ENCODE peak calls at places on chromosomes 1 and 21, in six cellular contexts. F, R, E, B, W and C are unnamed samples. For H3K4me1, the result is how much of the 10 kb centered on the place peaks cover.

GRCh38 chr1:158998781-158999161 is 10.9 kb upstream of the IFI16 start:
- DNase-seq in W (no peak), E (peak), B (peak), F (peak), R (peak), C (peak)

GRCh38 chr1:219967361-219967760 is 39.0 kb upstream of the SLC30A10 start:
- DNase-seq in E (no peak), B (no peak), F (no peak), R (no peak), W (no peak), C (no peak)

GRCh38 chr21:36513430-36513829 is 33.5 kb upstream of the CLDN14 start:
- DNase-seq in R (no peak), F (no peak), W (no peak), E (no peak), B (no peak), C (no peak)

GRCh38 chr1:6357243-6357929 is 36.2 kb downstream of the ACOT7 start:
- DNase-seq in W (no peak), F (no peak), B (no peak), E (no peak), R (no peak), C (no peak)

GRCh38 chr1:156664949-156665411 is 12.2 kb downstream of the NES start:
- DNase-seq in R (peak), F (no peak), W (peak), E (peak), B (peak), C (no peak)

GRCh38 chr1:226044514-226045132 is 17.9 kb upstream of the H3-3A start:
- DNase-seq in E (no peak), W (no peak), B (no peak), R (no peak), F (no peak), C (no peak)

GRCh38 chr21:25834376-25834775 is 99.6 kb downstream of the GABPA start:
- DNase-seq in R (no peak), E (no peak), W (no peak), B (no peak), F (peak), C (no peak)

GRCh38 chr1:40606160-40606559 is 59.3 kb downstream of the RIMS3 start:
- DNase-seq in B (no peak), F (no peak), E (no peak), R (no peak), W (no peak), C (no peak)

GRCh38 chr1:208909011-208909410 is 664.8 kb upstream of the PLXNA2 start:
- DNase-seq in R (no peak), W (no peak), B (no peak), F (no peak), E (no peak), C (no peak)

GRCh38 chr1:215076312-215076711 is 6.2 kb upstream of the KCNK2 start:
- DNase-seq in R (peak), F (peak), W (no peak), B (no peak), E (no peak), C (peak)

GRCh38 chr1:146049436-146049835 is 27.9 kb upstream of the HJV start:
- DNase-seq in E (no peak), B (no peak), W (no peak), F (no peak), R (no peak), C (no peak)

GRCh38 chr21:31347435-31348032 is 3.5 kb upstream of the TIAM1 start:
- DNase-seq in B (no peak), F (no peak), E (no peak), W (no peak), R (peak), C (peak)

GRCh38 chr1:236774926-236775325 is 20.2 kb upstream of the MTR start:
- DNase-seq in R (peak), F (no peak), B (no peak), W (no peak), E (no peak), C (no peak)

GRCh38 chr1:26960625-26960966 is 328 bp upstream of the KDF1 start:
- DNase-seq in B (no peak), R (no peak), E (no peak), W (no peak), F (no peak), C (no peak)

GRCh38 chr1:234676103-234676594 is 66.2 kb upstream of the IRF2BP2 start:
- DNase-seq in F (peak), B (peak), W (peak), E (peak), R (peak), C (peak)

GRCh38 chr1:241408170-241408569 is 51.2 kb upstream of the RGS7 start:
- DNase-seq in B (no peak), E (no peak), W (no peak), R (peak), F (no peak), C (no peak)

GRCh38 chr1:16425125-16426025 is 11.8 kb downstream of the SPATA21 start:
- DNase-seq in R (no peak), B (no peak), F (no peak), W (no peak), E (no peak), C (no peak)

GRCh38 chr21:23853796-23854379 is 1753.4 kb downstream of the MRPL39 start:
- DNase-seq in F (no peak), R (peak), W (no peak), B (no peak), E (no peak), C (peak)

GRCh38 chr1:110502402-110502801 is 16.6 kb downstream of the KCNA10 start:
- DNase-seq in B (no peak), R (no peak), W (no peak), F (no peak), E (no peak), C (no peak)

GRCh38 chr1:246104927-246105326 is 402.2 kb downstream of the SMYD3 start:
- DNase-seq in E (no peak), W (no peak), B (no peak), R (no peak), F (peak), C (peak)

GRCh38 chr1:220841293-220841692 is 38.0 kb upstream of the HLX start:
- DNase-seq in E (no peak), W (no peak), F (no peak), R (no peak), B (no peak), C (no peak)

GRCh38 chr1:205961970-205962820 is 18.9 kb upstream of the SLC26A9 start:
- DNase-seq in R (peak), W (no peak), E (no peak), F (no peak), B (peak), C (no peak)

GRCh38 chr1:33363470-33363861 is 42.6 kb upstream of the A3GALT2 start:
- DNase-seq in R (no peak), E (no peak), W (no peak), F (no peak), B (no peak), C (no peak)

DNA sequence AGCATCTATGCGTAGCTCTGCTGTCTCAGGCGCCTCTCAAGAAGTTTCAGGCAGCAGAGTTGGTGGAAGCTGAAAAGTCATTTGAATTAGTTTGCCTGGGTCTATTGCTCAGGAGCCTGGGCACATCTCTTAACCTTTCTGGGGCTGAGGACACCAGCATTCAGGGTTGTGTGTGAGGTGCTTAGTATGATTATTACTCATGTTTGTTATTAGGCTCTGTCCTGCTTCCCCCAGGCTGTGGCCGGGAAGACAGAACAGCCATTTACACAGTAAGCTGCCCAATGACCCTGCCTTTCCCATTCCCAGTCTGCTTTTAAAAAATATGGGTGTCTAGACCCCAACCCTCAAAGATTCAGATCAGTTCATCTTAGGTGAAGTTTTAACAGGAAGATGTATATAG is 53.9 kb upstream of the CACNA1E start:
- DNase-seq in W (no peak), F (no peak), R (no peak), B (no peak), E (no peak), C (no peak)
- H3K4me3 ChIP-seq in W (no peak), F (no peak), R (no peak), B (no peak), E (no peak), C (no peak)

GRCh38 chr1:153543738-153544135 is 1.9 kb downstream of the S100A4 start:
- DNase-seq in W (no peak), B (no peak), E (no peak), R (peak), F (no peak), C (no peak)
- H3K4me1 ChIP-seq in W (under half), B (under half), E (under half), R (half or more), F (half or more), C (under half)

DNA sequence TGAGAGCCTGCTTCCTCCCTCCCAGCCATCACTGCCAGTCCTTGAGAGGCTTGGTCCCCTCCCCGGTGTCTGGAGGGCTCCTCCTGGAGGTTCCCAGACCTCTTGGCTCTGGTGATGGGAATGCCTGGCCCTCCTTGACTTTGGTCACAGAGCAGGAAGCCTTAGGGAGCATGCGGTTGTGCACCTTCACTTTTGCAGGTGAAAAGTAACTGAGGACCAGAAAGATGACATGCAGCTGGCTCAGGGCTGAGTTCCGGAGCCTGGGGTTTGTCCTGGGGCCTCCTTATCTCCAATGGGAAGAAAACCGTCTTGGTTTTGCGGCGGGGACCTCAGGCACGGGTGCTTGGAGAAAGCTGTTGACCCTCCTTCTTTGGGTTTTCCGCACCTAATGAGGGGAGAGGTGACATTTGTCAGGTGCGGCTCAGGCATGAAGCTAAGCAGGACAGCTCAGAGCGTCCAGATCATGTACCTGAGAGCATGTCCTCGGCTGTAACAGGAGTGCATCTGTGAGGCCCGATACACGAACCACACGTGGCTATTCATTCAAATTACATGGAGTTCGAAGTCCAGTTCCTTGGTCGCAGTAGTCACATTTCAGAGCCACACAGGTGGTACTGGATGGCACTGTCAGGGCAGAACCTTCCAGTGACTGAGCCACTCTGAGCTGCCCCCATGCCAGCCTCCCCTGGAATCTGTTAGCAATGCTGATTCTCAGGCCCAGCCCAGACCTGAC is 608 bp upstream of the MX2 start:
- DNase-seq in F (no peak), B (no peak), W (no peak), R (no peak), E (no peak), C (no peak)
- H3K4me3 ChIP-seq in F (no peak), B (no peak), W (peak), R (peak), E (peak), C (no peak)

GRCh38 chr1:8396912-8397406 is 79.0 kb downstream of the SLC45A1 start:
- DNase-seq in B (no peak), E (no peak), R (peak), W (no peak), F (peak), C (no peak)
- H3K4me1 ChIP-seq in B (under half), E (half or more), R (half or more), W (half or more), F (under half), C (under half)

GRCh38 chr1:113978863-113979702 is at the start of gene OLFML3:
- DNase-seq in F (peak), E (peak), R (peak), W (peak), B (peak), C (peak)

GRCh38 chr1:113982955-113983742 is 3.9 kb downstream of the OLFML3 start:
- DNase-seq in E (no peak), R (no peak), B (no peak), W (no peak), F (no peak), C (no peak)

GRCh38 chr1:113981962-113982931 is 3.0 kb downstream of the OLFML3 start:
- DNase-seq in F (peak), E (peak), R (peak), W (peak), B (peak), C (peak)

GRCh38 chr1:113976609-113977278 is 2.5 kb upstream of the OLFML3 start:
- DNase-seq in W (no peak), B (no peak), F (no peak), E (no peak), R (peak), C (no peak)

GRCh38 chr1:113980120-113980519 is 846 bp downstream of the OLFML3 start:
- DNase-seq in B (peak), R (peak), W (peak), F (no peak), E (peak), C (peak)
- H3K4me3 ChIP-seq in B (peak), R (peak), W (peak), F (no peak), E (peak), C (no peak)

GRCh38 chr1:198671136-198671535 is 32.3 kb downstream of the PTPRC start:
- DNase-seq in B (no peak), R (no peak), F (no peak), W (no peak), E (no peak), C (no peak)

GRCh38 chr1:198674009-198674408 is 35.2 kb downstream of the PTPRC start:
- DNase-seq in B (no peak), E (no peak), F (no peak), W (no peak), R (no peak), C (no peak)

GRCh38 chr1:198669023-198669698 is 30.3 kb downstream of the PTPRC start:
- DNase-seq in F (peak), R (peak), W (no peak), E (no peak), B (peak), C (no peak)

GRCh38 chr1:198669771-198670170 is 30.9 kb downstream of the PTPRC start:
- DNase-seq in W (no peak), R (no peak), B (no peak), E (no peak), F (no peak), C (no peak)

GRCh38 chr1:198672124-198672523 is 33.3 kb downstream of the PTPRC start:
- DNase-seq in F (peak), E (no peak), R (peak), B (no peak), W (no peak), C (no peak)
- H3K4me1 ChIP-seq in F (under half), E (under half), R (half or more), B (under half), W (under half), C (under half)

GRCh38 chr1:78619803-78620579 is at the start of gene IFI44L:
- DNase-seq in E (peak), F (peak), W (peak), B (peak), R (peak), C (no peak)

GRCh38 chr1:78619446-78619802 is 824 bp upstream of the IFI44L start:
- DNase-seq in E (no peak), W (no peak), R (no peak), F (no peak), B (no peak), C (no peak)

GRCh38 chr1:78622548-78622947 is 2.3 kb downstream of the IFI44L start:
- DNase-seq in R (no peak), W (no peak), F (no peak), B (no peak), E (no peak), C (no peak)

GRCh38 chr1:78617615-78618026 is 2.6 kb upstream of the IFI44L start:
- DNase-seq in W (peak), E (peak), B (peak), F (peak), R (peak), C (peak)

DNA sequence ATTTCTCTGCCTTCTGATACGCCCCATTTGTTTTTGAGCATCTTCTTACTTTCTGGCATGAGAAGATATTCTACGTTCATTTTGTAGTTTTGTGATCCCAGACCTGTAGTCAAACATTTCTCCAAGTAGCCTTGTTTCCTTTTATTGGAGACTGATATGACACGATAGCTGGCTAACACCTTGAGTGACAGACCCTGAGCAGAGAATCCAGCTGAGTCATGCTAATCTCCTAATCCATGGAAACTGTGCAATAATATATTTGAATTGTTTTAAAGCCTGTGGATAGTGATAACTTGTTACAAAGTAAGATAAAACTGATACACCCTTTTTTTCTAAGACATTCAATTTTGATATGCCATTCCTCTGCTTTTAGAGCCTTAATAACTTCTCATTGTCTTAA is 1.2 kb upstream of the IFI44L start:
- DNase-seq in B (no peak), E (no peak), W (no peak), R (peak), F (no peak), C (no peak)
- H3K4me3 ChIP-seq in B (no peak), E (peak), W (peak), R (peak), F (no peak), C (no peak)

GRCh38 chr1:112626887-112627286 is 7.3 kb downstream of the CAPZA1 start:
- DNase-seq in F (no peak), E (no peak), R (no peak), W (no peak), B (no peak), C (no peak)

GRCh38 chr1:112626193-112626592 is 6.6 kb downstream of the CAPZA1 start:
- DNase-seq in W (no peak), F (no peak), B (no peak), R (no peak), E (no peak), C (no peak)

GRCh38 chr1:112629256-112629655 is 9.6 kb downstream of the CAPZA1 start:
- DNase-seq in R (no peak), W (no peak), F (no peak), E (no peak), B (no peak), C (no peak)

GRCh38 chr1:112628516-112628915 is 8.9 kb downstream of the CAPZA1 start:
- DNase-seq in E (no peak), W (no peak), F (no peak), B (no peak), R (no peak), C (no peak)

DNA sequence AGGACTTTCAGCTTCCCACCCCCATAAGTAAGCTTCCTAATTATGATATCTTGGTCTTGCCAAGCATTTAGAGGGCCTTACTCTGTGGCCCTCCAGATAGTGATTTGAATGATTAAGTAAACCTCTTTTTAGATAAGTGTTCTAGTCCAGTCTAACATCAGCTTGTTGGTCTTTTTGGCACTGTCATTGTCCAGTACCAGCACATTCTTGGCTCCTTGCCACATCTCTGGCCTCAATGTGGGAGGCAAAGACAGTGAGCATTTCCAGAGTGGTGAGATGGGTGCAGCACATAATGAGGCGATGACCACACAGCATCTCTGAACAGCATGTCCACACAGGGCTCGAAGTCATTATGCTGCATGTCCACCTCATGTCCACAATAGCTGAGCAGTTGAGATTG is 6.1 kb downstream of the CAPZA1 start:
- DNase-seq in B (no peak), F (peak), R (peak), W (no peak), E (no peak), C (peak)
- H3K4me1 ChIP-seq in B (under half), F (under half), R (under half), W (half or more), E (under half), C (under half)

DNA sequence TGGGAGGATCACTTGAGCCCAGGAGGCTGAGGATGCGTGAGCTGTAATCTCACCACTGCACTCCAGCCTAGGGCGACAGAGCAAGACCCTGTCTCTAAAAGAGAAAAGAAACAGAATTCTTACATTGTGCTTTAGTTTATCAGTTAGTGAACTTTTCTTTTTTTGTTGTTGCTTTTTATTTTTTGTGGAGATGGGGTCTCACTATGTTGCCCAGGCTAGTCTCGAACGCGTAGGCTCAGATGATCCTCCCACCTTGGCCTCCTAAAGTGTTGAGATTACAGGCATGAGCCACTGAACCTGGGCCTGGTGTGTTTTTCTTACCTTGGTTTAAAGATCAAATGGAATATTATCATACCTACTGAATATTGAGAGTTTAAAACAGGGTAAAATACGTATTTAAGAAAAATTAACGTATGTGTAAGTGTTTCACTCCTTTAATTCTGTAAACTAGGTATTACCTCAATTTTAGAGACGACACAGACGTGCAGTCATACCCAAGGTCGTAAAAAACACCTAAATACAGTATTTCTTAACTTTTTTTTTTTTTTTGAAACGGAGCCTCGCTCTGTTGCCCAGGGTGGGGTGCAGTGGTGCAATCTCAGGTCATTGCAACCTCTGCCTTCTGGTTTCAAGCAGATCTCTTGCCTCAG is 39.6 kb downstream of the KIF1B start:
- DNase-seq in B (no peak), W (no peak), E (no peak), R (no peak), F (no peak), C (no peak)
- H3K4me3 ChIP-seq in B (no peak), W (no peak), E (no peak), R (no peak), F (no peak), C (no peak)